ENCODE peak calls at places on chromosomes 3 and 15, in seven cellular contexts. L is GM13977, V is NCI-H1092 treated with DMSO at 0.1 percent for 48 hours, O is activated gamma-delta T cell treated with Interleukin-2 at 50 U/mL for 16 hours, B is ascending aorta, U is T-cell, I is hippocampal formation. M is an unnamed sample.

GRCh38 chr3:168088106-168088722 is 7.5 kb downstream of the GOLIM4 start:
- DNase-seq in L (no peak), V (no peak), B (no peak), O (peak; percentile 6), U (no peak), I (no peak), M (no peak)

GRCh38 chr3:178320481-178321352 is 215.5 kb upstream of the KCNMB2 start:
- DNase-seq in I (no peak), V (no peak), U (no peak), B (no peak), O (no peak), L (no peak), M (peak; percentile 44)

GRCh38 chr3:158911586-158911985 is 109.7 kb downstream of the MFSD1 start:
- DNase-seq in L (no peak), O (no peak), U (no peak), I (no peak), B (no peak), V (no peak), M (no peak)

GRCh38 chr3:183254816-183255730 is 2.0 kb downstream of the B3GNT5 start:
- DNase-seq in B (no peak), U (no peak), O (no peak), V (no peak), I (no peak), L (no peak), M (no peak)

GRCh38 chr3:34570916-34571705 is 772.7 kb downstream of the PDCD6IP start:
- DNase-seq in U (no peak), B (no peak), L (no peak), I (no peak), V (no peak), O (no peak), M (no peak)

GRCh38 chr3:48759071-48759470 is 42.0 kb upstream of the IP6K2 start:
- DNase-seq in I (no peak), U (no peak), V (no peak), B (no peak), L (no peak), O (no peak), M (no peak)

GRCh38 chr15:73053398-73053723 is 1.1 kb downstream of the NEO1 start:
- DNase-seq in V (no peak), O (no peak), U (no peak), B (no peak), I (no peak), L (no peak), M (no peak)

GRCh38 chr15:43277231-43277823 is 10.6 kb upstream of the TGM5 start:
- DNase-seq in O (no peak), L (no peak), U (no peak), I (no peak), V (no peak), B (no peak), M (no peak)

GRCh38 chr15:56984681-56985515 is 66.5 kb downstream of the TCF12 start:
- DNase-seq in L (no peak), U (no peak), B (no peak), V (no peak), I (peak; percentile 25), O (no peak), M (no peak)

GRCh38 chr3:130976706-130977105 is 49.9 kb downstream of the ASTE1 start:
- DNase-seq in O (no peak), U (no peak), I (no peak), V (no peak), B (no peak), L (no peak), M (no peak)

GRCh38 chr15:65833501-65834220 is 35.6 kb upstream of the RAB11A start:
- DNase-seq in I (no peak), U (no peak), L (no peak), O (peak; percentile 34), B (no peak), V (peak; percentile 74), M (no peak)

GRCh38 chr3:132535575-132536441 is 61.3 kb upstream of the ACKR4 start:
- DNase-seq in O (peak; percentile 48), L (peak; percentile 33), B (no peak), I (peak; percentile 44), V (peak; percentile 47), U (no peak), M (peak; percentile 34)

GRCh38 chr3:112931737-112932521 is 43.0 kb downstream of the CD200R1 start:
- DNase-seq in B (no peak), I (no peak), U (no peak), L (no peak), O (no peak), V (no peak), M (no peak)

M was measured in NCI-H2107.